ENCODE peak calls at places on chromosomes 16 and 17, in nine cellular contexts. One of them, this sample, is unnamed.

GRCh38 chr16:10876799-10877341 is at the start of gene CIITA:
- DNase-seq in EH: peak; percentile 77
- DNase-seq in T47D: no peak
- DNase-seq in erythroblast: peak; percentile 24
- DNase-seq in adipocyte: peak; percentile 37
- DNase-seq in MV-4-11: peak; percentile 99
- DNase-seq in foreskin fibroblast: peak; percentile 96
- DNase-seq in DMS 273 treated with DMSO at 0.1 percent for 48 hours: peak; percentile 43
- DNase-seq in mucosa of gallbladder: peak; percentile 86
- DNase-seq in this sample: peak; percentile 98

GRCh38 chr17:78414178-78415162 is 36.0 kb downstream of the PGS1 start:
- DNase-seq in EH: no peak
- DNase-seq in T47D: no peak
- DNase-seq in erythroblast: no peak
- DNase-seq in mucosa of gallbladder: no peak
- DNase-seq in foreskin fibroblast: no peak
- DNase-seq in MV-4-11: peak; percentile 8
- DNase-seq in adipocyte: no peak
- DNase-seq in DMS 273 treated with DMSO at 0.1 percent for 48 hours: no peak
- DNase-seq in this sample: no peak

GRCh38 chr16:81975637-81976036 is 35.6 kb downstream of the SDR42E1 start:
- DNase-seq in DMS 273 treated with DMSO at 0.1 percent for 48 hours: no peak
- DNase-seq in T47D: no peak
- DNase-seq in foreskin fibroblast: no peak
- DNase-seq in mucosa of gallbladder: no peak
- DNase-seq in EH: no peak
- DNase-seq in adipocyte: no peak
- DNase-seq in erythroblast: no peak
- DNase-seq in MV-4-11: no peak
- DNase-seq in this sample: no peak

GRCh38 chr16:2985457-2985856 is 5.2 kb upstream of the PKMYT1 start:
- DNase-seq in erythroblast: no peak
- DNase-seq in mucosa of gallbladder: no peak
- DNase-seq in adipocyte: no peak
- DNase-seq in EH: no peak
- DNase-seq in DMS 273 treated with DMSO at 0.1 percent for 48 hours: peak; percentile 49
- DNase-seq in MV-4-11: no peak
- DNase-seq in T47D: no peak
- DNase-seq in foreskin fibroblast: no peak
- DNase-seq in this sample: no peak

GRCh38 chr16:55912022-55912421 is 36.8 kb upstream of the CES5A start:
- DNase-seq in MV-4-11: no peak
- DNase-seq in erythroblast: no peak
- DNase-seq in DMS 273 treated with DMSO at 0.1 percent for 48 hours: peak; percentile 17
- DNase-seq in mucosa of gallbladder: no peak
- DNase-seq in EH: no peak
- DNase-seq in foreskin fibroblast: no peak
- DNase-seq in T47D: no peak
- DNase-seq in adipocyte: no peak
- DNase-seq in this sample: no peak

GRCh38 chr16:2766430-2767139 is 10.5 kb downstream of the ELOB start:
- DNase-seq in foreskin fibroblast: no peak
- DNase-seq in T47D: no peak
- DNase-seq in DMS 273 treated with DMSO at 0.1 percent for 48 hours: no peak
- DNase-seq in erythroblast: no peak
- DNase-seq in mucosa of gallbladder: no peak
- DNase-seq in EH: no peak
- DNase-seq in adipocyte: no peak
- DNase-seq in MV-4-11: no peak
- DNase-seq in this sample: no peak

GRCh38 chr17:77364381-77364911 is 223.7 kb downstream of the SEC14L1 start:
- DNase-seq in foreskin fibroblast: no peak
- DNase-seq in erythroblast: no peak
- DNase-seq in adipocyte: no peak
- DNase-seq in T47D: no peak
- DNase-seq in mucosa of gallbladder: no peak
- DNase-seq in DMS 273 treated with DMSO at 0.1 percent for 48 hours: no peak
- DNase-seq in EH: no peak
- DNase-seq in MV-4-11: no peak
- DNase-seq in this sample: no peak

GRCh38 chr16:84947022-84947421 is 64.3 kb downstream of the ZDHHC7 start:
- DNase-seq in mucosa of gallbladder: no peak
- DNase-seq in foreskin fibroblast: no peak
- DNase-seq in DMS 273 treated with DMSO at 0.1 percent for 48 hours: no peak
- DNase-seq in MV-4-11: peak; percentile 84
- DNase-seq in erythroblast: no peak
- DNase-seq in T47D: no peak
- DNase-seq in EH: no peak
- DNase-seq in adipocyte: no peak
- DNase-seq in this sample: peak; percentile 89

GRCh38 chr17:2704890-2705248 is 6.7 kb downstream of the CLUH start:
- DNase-seq in erythroblast: no peak
- DNase-seq in T47D: no peak
- DNase-seq in MV-4-11: no peak
- DNase-seq in DMS 273 treated with DMSO at 0.1 percent for 48 hours: no peak
- DNase-seq in adipocyte: no peak
- DNase-seq in mucosa of gallbladder: no peak
- DNase-seq in foreskin fibroblast: no peak
- DNase-seq in EH: no peak
- DNase-seq in this sample: no peak

GRCh38 chr17:51434434-51435170 is 174.3 kb downstream of the UTP18 start:
- DNase-seq in T47D: no peak
- DNase-seq in erythroblast: peak; percentile 5
- DNase-seq in DMS 273 treated with DMSO at 0.1 percent for 48 hours: no peak
- DNase-seq in mucosa of gallbladder: no peak
- DNase-seq in foreskin fibroblast: no peak
- DNase-seq in MV-4-11: peak; percentile 27
- DNase-seq in adipocyte: no peak
- DNase-seq in EH: no peak
- DNase-seq in this sample: no peak

GRCh38 chr17:46046957-46047356 is 47.9 kb downstream of the STH start:
- DNase-seq in foreskin fibroblast: no peak
- DNase-seq in adipocyte: peak; percentile 65
- DNase-seq in DMS 273 treated with DMSO at 0.1 percent for 48 hours: no peak
- DNase-seq in EH: peak; percentile 23
- DNase-seq in MV-4-11: no peak
- DNase-seq in erythroblast: no peak
- DNase-seq in T47D: no peak
- DNase-seq in mucosa of gallbladder: no peak
- DNase-seq in this sample: no peak

GRCh38 chr17:47611372-47612350 is 38.1 kb upstream of the KPNB1 start:
- DNase-seq in adipocyte: peak; percentile 34
- DNase-seq in EH: peak; percentile 47
- DNase-seq in T47D: no peak
- DNase-seq in mucosa of gallbladder: no peak
- DNase-seq in DMS 273 treated with DMSO at 0.1 percent for 48 hours: no peak
- DNase-seq in foreskin fibroblast: peak; percentile 36
- DNase-seq in erythroblast: no peak
- DNase-seq in MV-4-11: no peak
- DNase-seq in this sample: no peak

GRCh38 chr16:85683363-85683762 is 5.4 kb downstream of the GINS2 start:
- DNase-seq in T47D: no peak
- DNase-seq in DMS 273 treated with DMSO at 0.1 percent for 48 hours: no peak
- DNase-seq in mucosa of gallbladder: no peak
- DNase-seq in adipocyte: no peak
- DNase-seq in MV-4-11: no peak
- DNase-seq in erythroblast: peak; percentile 42
- DNase-seq in EH: no peak
- DNase-seq in foreskin fibroblast: no peak
- DNase-seq in this sample: no peak

GRCh38 chr16:84518804-84519341 is 14.4 kb upstream of the MEAK7 start:
- DNase-seq in mucosa of gallbladder: no peak
- DNase-seq in T47D: peak; percentile 76
- DNase-seq in foreskin fibroblast: no peak
- DNase-seq in erythroblast: no peak
- DNase-seq in MV-4-11: no peak
- DNase-seq in EH: no peak
- DNase-seq in adipocyte: no peak
- DNase-seq in DMS 273 treated with DMSO at 0.1 percent for 48 hours: no peak
- DNase-seq in this sample: no peak

GRCh38 chr17:15966879-15967248 is 21.9 kb downstream of the ADORA2B start:
- DNase-seq in erythroblast: peak; percentile 28
- DNase-seq in mucosa of gallbladder: no peak
- DNase-seq in MV-4-11: no peak
- DNase-seq in adipocyte: no peak
- DNase-seq in EH: no peak
- DNase-seq in T47D: no peak
- DNase-seq in DMS 273 treated with DMSO at 0.1 percent for 48 hours: no peak
- DNase-seq in foreskin fibroblast: no peak
- DNase-seq in this sample: peak; percentile 38

GRCh38 chr16:1773703-1774455 is 945 bp upstream of the MRPS34 start:
- DNase-seq in MV-4-11: peak; percentile 27
- DNase-seq in adipocyte: peak; percentile 51
- DNase-seq in T47D: peak; percentile 65
- DNase-seq in erythroblast: peak; percentile 51
- DNase-seq in DMS 273 treated with DMSO at 0.1 percent for 48 hours: no peak
- DNase-seq in mucosa of gallbladder: no peak
- DNase-seq in foreskin fibroblast: no peak
- DNase-seq in EH: peak; percentile 44
- DNase-seq in this sample: peak; percentile 48

GRCh38 chr17:81239714-81240555 is 817 bp downstream of the NDUFAF8 start:
- DNase-seq in DMS 273 treated with DMSO at 0.1 percent for 48 hours: no peak
- DNase-seq in mucosa of gallbladder: no peak
- DNase-seq in T47D: peak; percentile 49
- DNase-seq in EH: peak; percentile 39
- DNase-seq in foreskin fibroblast: no peak
- DNase-seq in erythroblast: peak; percentile 60
- DNase-seq in adipocyte: peak; percentile 37
- DNase-seq in MV-4-11: peak; percentile 17
- DNase-seq in this sample: peak; percentile 57

GRCh38 chr16:2835638-2836493 is 5.8 kb downstream of the ZG16B start:
- DNase-seq in foreskin fibroblast: peak; percentile 71
- DNase-seq in EH: peak; percentile 98
- DNase-seq in T47D: peak; percentile 65
- DNase-seq in DMS 273 treated with DMSO at 0.1 percent for 48 hours: no peak
- DNase-seq in mucosa of gallbladder: peak; percentile 70
- DNase-seq in erythroblast: no peak
- DNase-seq in adipocyte: peak; percentile 79
- DNase-seq in MV-4-11: peak; percentile 43
- DNase-seq in this sample: peak; percentile 69

GRCh38 chr16:70473446-70474319 is 19.3 kb downstream of the FCSK start:
- DNase-seq in EH: no peak
- DNase-seq in DMS 273 treated with DMSO at 0.1 percent for 48 hours: no peak
- DNase-seq in mucosa of gallbladder: no peak
- DNase-seq in adipocyte: no peak
- DNase-seq in foreskin fibroblast: no peak
- DNase-seq in T47D: no peak
- DNase-seq in erythroblast: no peak
- DNase-seq in MV-4-11: no peak
- DNase-seq in this sample: no peak

GRCh38 chr16:11148045-11148444 is 108.0 kb downstream of the SOCS1 start:
- DNase-seq in foreskin fibroblast: no peak
- DNase-seq in mucosa of gallbladder: no peak
- DNase-seq in EH: no peak
- DNase-seq in DMS 273 treated with DMSO at 0.1 percent for 48 hours: no peak
- DNase-seq in erythroblast: no peak
- DNase-seq in T47D: no peak
- DNase-seq in adipocyte: no peak
- DNase-seq in MV-4-11: no peak
- DNase-seq in this sample: no peak

GRCh38 chr16:63426275-63426870 is 1390.1 kb upstream of the CDH8 start:
- DNase-seq in DMS 273 treated with DMSO at 0.1 percent for 48 hours: no peak
- DNase-seq in foreskin fibroblast: no peak
- DNase-seq in mucosa of gallbladder: no peak
- DNase-seq in erythroblast: peak; percentile 48
- DNase-seq in T47D: no peak
- DNase-seq in MV-4-11: no peak
- DNase-seq in adipocyte: peak; percentile 45
- DNase-seq in EH: no peak
- DNase-seq in this sample: no peak

GRCh38 chr16:73092236-73092781 is 44.4 kb upstream of the ZFHX3 start:
- DNase-seq in foreskin fibroblast: no peak
- DNase-seq in MV-4-11: no peak
- DNase-seq in mucosa of gallbladder: no peak
- DNase-seq in erythroblast: no peak
- DNase-seq in DMS 273 treated with DMSO at 0.1 percent for 48 hours: no peak
- DNase-seq in T47D: no peak
- DNase-seq in EH: peak; percentile 9
- DNase-seq in adipocyte: no peak
- DNase-seq in this sample: no peak

GRCh38 chr17:68122587-68122986 is 87.1 kb downstream of the KPNA2 start:
- DNase-seq in EH: no peak
- DNase-seq in foreskin fibroblast: no peak
- DNase-seq in DMS 273 treated with DMSO at 0.1 percent for 48 hours: no peak
- DNase-seq in MV-4-11: no peak
- DNase-seq in erythroblast: no peak
- DNase-seq in T47D: no peak
- DNase-seq in mucosa of gallbladder: no peak
- DNase-seq in adipocyte: no peak
- DNase-seq in this sample: no peak

GRCh38 chr16:27174007-27174406 is 29.3 kb upstream of the KDM8 start:
- DNase-seq in adipocyte: no peak
- DNase-seq in foreskin fibroblast: no peak
- DNase-seq in T47D: no peak
- DNase-seq in MV-4-11: no peak
- DNase-seq in EH: no peak
- DNase-seq in erythroblast: no peak
- DNase-seq in DMS 273 treated with DMSO at 0.1 percent for 48 hours: no peak
- DNase-seq in mucosa of gallbladder: no peak
- DNase-seq in this sample: peak; percentile 85

GRCh38 chr17:59392973-59393679 is 61.7 kb downstream of the YPEL2 start:
- DNase-seq in DMS 273 treated with DMSO at 0.1 percent for 48 hours: no peak
- DNase-seq in mucosa of gallbladder: no peak
- DNase-seq in erythroblast: no peak
- DNase-seq in MV-4-11: no peak
- DNase-seq in foreskin fibroblast: no peak
- DNase-seq in T47D: no peak
- DNase-seq in adipocyte: no peak
- DNase-seq in EH: no peak
- DNase-seq in this sample: no peak

GRCh38 chr17:34665150-34665802 is 85.9 kb downstream of the TMEM132E start:
- DNase-seq in EH: no peak
- DNase-seq in erythroblast: no peak
- DNase-seq in adipocyte: no peak
- DNase-seq in T47D: no peak
- DNase-seq in MV-4-11: peak; percentile 25
- DNase-seq in mucosa of gallbladder: no peak
- DNase-seq in DMS 273 treated with DMSO at 0.1 percent for 48 hours: no peak
- DNase-seq in foreskin fibroblast: no peak
- DNase-seq in this sample: no peak

GRCh38 chr17:58304735-58305486 is 23.7 kb downstream of the TSPOAP1 start:
- DNase-seq in foreskin fibroblast: no peak
- DNase-seq in DMS 273 treated with DMSO at 0.1 percent for 48 hours: no peak
- DNase-seq in MV-4-11: no peak
- DNase-seq in T47D: no peak
- DNase-seq in adipocyte: no peak
- DNase-seq in EH: no peak
- DNase-seq in erythroblast: no peak
- DNase-seq in mucosa of gallbladder: peak; percentile 9
- DNase-seq in this sample: no peak

GRCh38 chr17:4261452-4261851 is 2.3 kb downstream of the ANKFY1 start:
- DNase-seq in MV-4-11: no peak
- DNase-seq in EH: no peak
- DNase-seq in mucosa of gallbladder: no peak
- DNase-seq in foreskin fibroblast: no peak
- DNase-seq in T47D: no peak
- DNase-seq in erythroblast: no peak
- DNase-seq in DMS 273 treated with DMSO at 0.1 percent for 48 hours: no peak
- DNase-seq in adipocyte: no peak
- DNase-seq in this sample: no peak

This sample was measured in KBM-7.